ENCODE peak calls at places on chromosomes 11 and 22, in nine cellular contexts. One of them, this sample, is unnamed.

GRCh38 chr22:48321986-48322545 is 1505.6 kb downstream of the BRD1 start:
- DNase-seq in mucosa of gallbladder: no peak
- DNase-seq in skeletal muscle cell: no peak
- DNase-seq in RWPE1: no peak
- DNase-seq in ecto neural progenitor cell: no peak
- DNase-seq in ACHN: no peak
- DNase-seq in activated CD4-positive, CD25-positive, alpha-beta regulatory T cell: no peak
- DNase-seq in activated naive CD8-positive, alpha-beta T cell treated with anti-CD3 and anti-CD28 coated beads for 36 hours: no peak
- DNase-seq in prostate gland: no peak
- DNase-seq in this sample: no peak

GRCh38 chr11:84721561-84721961 is 905.6 kb downstream of the DLG2 start:
- DNase-seq in activated CD4-positive, CD25-positive, alpha-beta regulatory T cell: no peak
- DNase-seq in ecto neural progenitor cell: no peak
- DNase-seq in RWPE1: no peak
- DNase-seq in activated naive CD8-positive, alpha-beta T cell treated with anti-CD3 and anti-CD28 coated beads for 36 hours: no peak
- DNase-seq in ACHN: no peak
- DNase-seq in skeletal muscle cell: no peak
- DNase-seq in prostate gland: no peak
- DNase-seq in mucosa of gallbladder: no peak
- DNase-seq in this sample: no peak

GRCh38 chr11:65355013-65355775 is 643 bp downstream of the TIGD3 start:
- DNase-seq in activated naive CD8-positive, alpha-beta T cell treated with anti-CD3 and anti-CD28 coated beads for 36 hours: peak
- DNase-seq in RWPE1: no peak
- DNase-seq in prostate gland: no peak
- DNase-seq in mucosa of gallbladder: no peak
- DNase-seq in ecto neural progenitor cell: peak
- DNase-seq in ACHN: peak
- DNase-seq in skeletal muscle cell: no peak
- DNase-seq in activated CD4-positive, CD25-positive, alpha-beta regulatory T cell: peak
- DNase-seq in this sample: no peak

GRCh38 chr11:44094260-44094868 is 1.1 kb upstream of the EXT2 start:
- DNase-seq in ACHN: peak
- DNase-seq in skeletal muscle cell: peak
- DNase-seq in activated naive CD8-positive, alpha-beta T cell treated with anti-CD3 and anti-CD28 coated beads for 36 hours: peak
- DNase-seq in activated CD4-positive, CD25-positive, alpha-beta regulatory T cell: peak
- DNase-seq in prostate gland: peak
- DNase-seq in RWPE1: peak
- DNase-seq in mucosa of gallbladder: peak
- DNase-seq in ecto neural progenitor cell: peak
- DNase-seq in this sample: peak

GRCh38 chr11:31512117-31512516 is 2.5 kb downstream of the ELP4 start:
- DNase-seq in ecto neural progenitor cell: no peak
- DNase-seq in ACHN: no peak
- DNase-seq in RWPE1: no peak
- DNase-seq in skeletal muscle cell: no peak
- DNase-seq in mucosa of gallbladder: no peak
- DNase-seq in activated CD4-positive, CD25-positive, alpha-beta regulatory T cell: no peak
- DNase-seq in prostate gland: no peak
- DNase-seq in activated naive CD8-positive, alpha-beta T cell treated with anti-CD3 and anti-CD28 coated beads for 36 hours: no peak
- DNase-seq in this sample: no peak

GRCh38 chr22:45284705-45285305 is at the start of gene UPK3A:
- DNase-seq in ecto neural progenitor cell: peak
- DNase-seq in skeletal muscle cell: no peak
- DNase-seq in mucosa of gallbladder: peak
- DNase-seq in prostate gland: peak
- DNase-seq in RWPE1: peak
- DNase-seq in ACHN: peak
- DNase-seq in activated naive CD8-positive, alpha-beta T cell treated with anti-CD3 and anti-CD28 coated beads for 36 hours: peak
- DNase-seq in activated CD4-positive, CD25-positive, alpha-beta regulatory T cell: peak
- DNase-seq in this sample: no peak

GRCh38 chr22:46367707-46368191 is 32.2 kb downstream of the TRMU start:
- DNase-seq in activated naive CD8-positive, alpha-beta T cell treated with anti-CD3 and anti-CD28 coated beads for 36 hours: peak
- DNase-seq in prostate gland: peak
- DNase-seq in ACHN: peak
- DNase-seq in RWPE1: peak
- DNase-seq in skeletal muscle cell: peak
- DNase-seq in ecto neural progenitor cell: peak
- DNase-seq in mucosa of gallbladder: peak
- DNase-seq in activated CD4-positive, CD25-positive, alpha-beta regulatory T cell: peak
- DNase-seq in this sample: peak

GRCh38 chr11:44681698-44682097 is 45.1 kb upstream of the TSPAN18 start:
- DNase-seq in prostate gland: no peak
- DNase-seq in activated naive CD8-positive, alpha-beta T cell treated with anti-CD3 and anti-CD28 coated beads for 36 hours: no peak
- DNase-seq in ecto neural progenitor cell: no peak
- DNase-seq in RWPE1: peak
- DNase-seq in activated CD4-positive, CD25-positive, alpha-beta regulatory T cell: no peak
- DNase-seq in mucosa of gallbladder: no peak
- DNase-seq in ACHN: peak
- DNase-seq in skeletal muscle cell: no peak
- DNase-seq in this sample: peak

GRCh38 chr22:44523981-44524759 is 26.1 kb upstream of the RTL6 start:
- DNase-seq in mucosa of gallbladder: peak
- DNase-seq in activated CD4-positive, CD25-positive, alpha-beta regulatory T cell: no peak
- DNase-seq in ecto neural progenitor cell: peak
- DNase-seq in prostate gland: no peak
- DNase-seq in ACHN: no peak
- DNase-seq in activated naive CD8-positive, alpha-beta T cell treated with anti-CD3 and anti-CD28 coated beads for 36 hours: no peak
- DNase-seq in skeletal muscle cell: peak
- DNase-seq in RWPE1: no peak
- DNase-seq in this sample: peak